ENCODE peak calls at places on chromosomes 1 and 21, in ten cellular contexts. One of them, this sample, is unnamed.

GRCh38 chr1:204420039-204421004 is 8.7 kb upstream of the PPP1R15B start:
- DNase-seq in GM23338: peak
- DNase-seq in AG09309: no peak
- DNase-seq in lower leg skin: peak
- DNase-seq in body of pancreas: no peak
- DNase-seq in fibroblast of mammary gland: no peak
- DNase-seq in upper lobe of right lung: no peak
- DNase-seq in IMR-90: peak
- DNase-seq in astrocyte of the spinal cord: no peak
- DNase-seq in GM06990: no peak
- DNase-seq in this sample: no peak

GRCh38 chr1:14366361-14367018 is 232.0 kb upstream of the KAZN start:
- DNase-seq in AG09309: no peak
- DNase-seq in astrocyte of the spinal cord: peak
- DNase-seq in IMR-90: no peak
- DNase-seq in GM06990: no peak
- DNase-seq in lower leg skin: peak
- DNase-seq in GM23338: peak
- DNase-seq in upper lobe of right lung: no peak
- DNase-seq in body of pancreas: no peak
- DNase-seq in fibroblast of mammary gland: peak
- DNase-seq in this sample: no peak

GRCh38 chr1:114340906-114341698 is 169.9 kb downstream of the TRIM33 start:
- DNase-seq in body of pancreas: no peak
- DNase-seq in IMR-90: no peak
- DNase-seq in GM23338: no peak
- DNase-seq in GM06990: no peak
- DNase-seq in AG09309: no peak
- DNase-seq in fibroblast of mammary gland: no peak
- DNase-seq in upper lobe of right lung: no peak
- DNase-seq in lower leg skin: no peak
- DNase-seq in astrocyte of the spinal cord: no peak
- DNase-seq in this sample: no peak

GRCh38 chr1:85290826-85291225 is 14.4 kb upstream of the BCL10 start:
- DNase-seq in lower leg skin: no peak
- DNase-seq in body of pancreas: no peak
- DNase-seq in GM23338: no peak
- DNase-seq in upper lobe of right lung: no peak
- DNase-seq in fibroblast of mammary gland: peak
- DNase-seq in AG09309: no peak
- DNase-seq in GM06990: no peak
- DNase-seq in IMR-90: no peak
- DNase-seq in astrocyte of the spinal cord: no peak
- DNase-seq in this sample: no peak

GRCh38 chr1:18140411-18140810 is 32.8 kb downstream of the IGSF21 start:
- DNase-seq in GM23338: no peak
- DNase-seq in GM06990: no peak
- DNase-seq in astrocyte of the spinal cord: no peak
- DNase-seq in body of pancreas: no peak
- DNase-seq in upper lobe of right lung: no peak
- DNase-seq in AG09309: no peak
- DNase-seq in fibroblast of mammary gland: no peak
- DNase-seq in IMR-90: no peak
- DNase-seq in lower leg skin: no peak
- DNase-seq in this sample: no peak

GRCh38 chr1:158146165-158146564 is 34.5 kb upstream of the CD1D start:
- DNase-seq in astrocyte of the spinal cord: peak
- DNase-seq in lower leg skin: no peak
- DNase-seq in fibroblast of mammary gland: peak
- DNase-seq in upper lobe of right lung: no peak
- DNase-seq in GM23338: no peak
- DNase-seq in IMR-90: peak
- DNase-seq in AG09309: no peak
- DNase-seq in body of pancreas: no peak
- DNase-seq in GM06990: no peak
- DNase-seq in this sample: no peak

GRCh38 chr1:39762550-39763540 is 8.3 kb downstream of the OXCT2 start:
- DNase-seq in GM06990: no peak
- DNase-seq in upper lobe of right lung: no peak
- DNase-seq in lower leg skin: peak
- DNase-seq in AG09309: no peak
- DNase-seq in astrocyte of the spinal cord: no peak
- DNase-seq in fibroblast of mammary gland: no peak
- DNase-seq in GM23338: no peak
- DNase-seq in body of pancreas: no peak
- DNase-seq in IMR-90: no peak
- DNase-seq in this sample: no peak

GRCh38 chr1:192812420-192813209 is 3.8 kb downstream of the RGS2 start:
- DNase-seq in body of pancreas: no peak
- DNase-seq in astrocyte of the spinal cord: no peak
- DNase-seq in lower leg skin: no peak
- DNase-seq in AG09309: no peak
- DNase-seq in fibroblast of mammary gland: no peak
- DNase-seq in GM23338: no peak
- DNase-seq in upper lobe of right lung: no peak
- DNase-seq in IMR-90: peak
- DNase-seq in GM06990: no peak
- DNase-seq in this sample: no peak

GRCh38 chr1:109796484-109797305 is 33.0 kb upstream of the EPS8L3 start:
- DNase-seq in body of pancreas: no peak
- DNase-seq in AG09309: no peak
- DNase-seq in fibroblast of mammary gland: peak
- DNase-seq in upper lobe of right lung: no peak
- DNase-seq in IMR-90: peak
- DNase-seq in GM23338: no peak
- DNase-seq in lower leg skin: peak
- DNase-seq in astrocyte of the spinal cord: peak
- DNase-seq in GM06990: no peak
- DNase-seq in this sample: no peak

GRCh38 chr1:201245082-201245481 is 38.2 kb upstream of the PKP1 start:
- DNase-seq in body of pancreas: no peak
- DNase-seq in AG09309: no peak
- DNase-seq in IMR-90: no peak
- DNase-seq in astrocyte of the spinal cord: no peak
- DNase-seq in GM23338: no peak
- DNase-seq in fibroblast of mammary gland: no peak
- DNase-seq in upper lobe of right lung: no peak
- DNase-seq in GM06990: no peak
- DNase-seq in lower leg skin: peak
- DNase-seq in this sample: no peak

GRCh38 chr1:227944066-227944930 is 3.4 kb downstream of the WNT9A start:
- DNase-seq in body of pancreas: no peak
- DNase-seq in fibroblast of mammary gland: peak
- DNase-seq in GM06990: no peak
- DNase-seq in lower leg skin: peak
- DNase-seq in AG09309: no peak
- DNase-seq in IMR-90: no peak
- DNase-seq in GM23338: no peak
- DNase-seq in upper lobe of right lung: peak
- DNase-seq in astrocyte of the spinal cord: peak
- DNase-seq in this sample: peak

GRCh38 chr1:179770887-179771502 is 27.9 kb downstream of the FAM163A start:
- DNase-seq in upper lobe of right lung: no peak
- DNase-seq in fibroblast of mammary gland: no peak
- DNase-seq in lower leg skin: peak
- DNase-seq in body of pancreas: no peak
- DNase-seq in GM23338: peak
- DNase-seq in IMR-90: no peak
- DNase-seq in AG09309: no peak
- DNase-seq in astrocyte of the spinal cord: no peak
- DNase-seq in GM06990: no peak
- DNase-seq in this sample: no peak

GRCh38 chr21:46007498-46007868 is 25.9 kb downstream of the COL6A1 start:
- DNase-seq in body of pancreas: no peak
- DNase-seq in fibroblast of mammary gland: no peak
- DNase-seq in astrocyte of the spinal cord: no peak
- DNase-seq in GM06990: no peak
- DNase-seq in lower leg skin: no peak
- DNase-seq in AG09309: no peak
- DNase-seq in IMR-90: no peak
- DNase-seq in upper lobe of right lung: no peak
- DNase-seq in GM23338: no peak
- DNase-seq in this sample: no peak

GRCh38 chr1:203671047-203671446 is 44.4 kb downstream of the ATP2B4 start:
- DNase-seq in IMR-90: peak
- DNase-seq in astrocyte of the spinal cord: no peak
- DNase-seq in upper lobe of right lung: no peak
- DNase-seq in GM23338: no peak
- DNase-seq in body of pancreas: no peak
- DNase-seq in AG09309: no peak
- DNase-seq in GM06990: no peak
- DNase-seq in fibroblast of mammary gland: peak
- DNase-seq in lower leg skin: no peak
- DNase-seq in this sample: no peak

GRCh38 chr21:32378956-32379355 is 13.9 kb downstream of the URB1 start:
- DNase-seq in astrocyte of the spinal cord: no peak
- DNase-seq in lower leg skin: no peak
- DNase-seq in fibroblast of mammary gland: no peak
- DNase-seq in IMR-90: no peak
- DNase-seq in GM23338: no peak
- DNase-seq in AG09309: peak
- DNase-seq in upper lobe of right lung: no peak
- DNase-seq in body of pancreas: no peak
- DNase-seq in GM06990: no peak
- DNase-seq in this sample: no peak

DNA sequence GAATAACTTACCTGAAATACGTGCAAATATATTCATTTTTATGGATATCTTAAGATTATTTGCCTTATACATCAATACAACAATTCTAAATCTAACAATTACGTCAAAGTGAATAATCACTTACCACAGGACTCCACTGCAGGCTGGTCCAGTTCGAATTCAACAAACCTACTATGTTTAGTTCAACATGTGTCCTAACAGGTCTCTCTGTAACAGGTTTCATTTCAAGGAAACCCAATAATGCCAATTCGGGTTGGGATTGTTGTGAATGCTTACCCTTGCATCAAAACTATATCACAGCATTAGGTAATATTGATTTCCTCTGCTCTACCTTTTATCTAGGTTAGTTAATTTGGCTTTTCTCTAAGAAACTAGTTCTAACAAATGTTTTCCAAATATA is 4.7 kb downstream of the IVNS1ABP start:
- DNase-seq in AG09309: no peak
- DNase-seq in astrocyte of the spinal cord: no peak
- DNase-seq in lower leg skin: no peak
- DNase-seq in fibroblast of mammary gland: no peak
- DNase-seq in GM23338: no peak
- DNase-seq in body of pancreas: no peak
- DNase-seq in IMR-90: no peak
- DNase-seq in GM06990: no peak
- DNase-seq in upper lobe of right lung: no peak
- DNase-seq in this sample: no peak
- H3K4me3 ChIP-seq in AG09309: no peak
- H3K4me3 ChIP-seq in astrocyte of the spinal cord: no peak
- H3K4me3 ChIP-seq in lower leg skin: no peak
- H3K4me3 ChIP-seq in fibroblast of mammary gland: no peak
- H3K4me3 ChIP-seq in GM23338: peak
- H3K4me3 ChIP-seq in body of pancreas: no peak
- H3K4me3 ChIP-seq in IMR-90: no peak
- H3K4me3 ChIP-seq in GM06990: no peak
- H3K4me3 ChIP-seq in upper lobe of right lung: no peak
- H3K4me3 ChIP-seq in this sample: no peak

DNA sequence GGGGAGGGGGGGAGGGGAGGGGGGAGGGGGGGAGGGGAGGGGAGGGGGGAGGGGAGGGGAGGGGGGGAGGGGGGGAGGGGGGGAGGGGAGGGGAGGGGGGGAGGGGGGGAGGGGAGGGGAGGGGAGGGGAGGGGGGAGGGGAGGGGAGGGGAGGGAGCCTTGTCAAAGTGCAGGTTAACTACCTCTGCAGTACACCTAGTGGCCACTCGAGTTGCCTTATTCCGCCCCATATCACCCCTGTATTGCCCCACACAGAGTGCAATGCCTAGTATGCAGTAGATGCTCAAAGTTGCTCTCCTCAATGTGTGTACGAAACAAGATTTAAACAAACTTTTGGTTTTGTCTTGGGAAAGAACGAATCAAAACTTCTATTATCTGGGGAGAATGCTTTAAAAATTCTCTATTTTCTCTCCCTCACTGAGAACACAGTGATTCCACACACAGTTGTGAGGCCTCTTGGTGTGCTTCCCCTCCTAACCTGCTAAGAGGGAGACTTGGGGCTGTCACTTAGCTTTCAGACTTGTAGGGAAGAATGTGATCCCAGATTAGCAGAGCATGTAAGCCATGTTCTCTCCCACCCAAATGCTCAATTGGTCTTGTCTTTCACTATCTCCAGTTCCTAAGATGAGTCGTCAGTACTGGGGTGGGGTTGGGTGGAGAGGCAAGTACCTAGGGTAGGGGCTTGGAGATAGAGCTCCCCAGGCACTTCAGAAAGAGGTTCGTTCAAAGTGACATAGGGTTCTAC is 79.7 kb upstream of the MAP10 start:
- DNase-seq in lower leg skin: no peak
- DNase-seq in IMR-90: no peak
- DNase-seq in GM06990: no peak
- DNase-seq in GM23338: peak
- DNase-seq in fibroblast of mammary gland: no peak
- DNase-seq in body of pancreas: no peak
- DNase-seq in AG09309: no peak
- DNase-seq in astrocyte of the spinal cord: no peak
- DNase-seq in upper lobe of right lung: no peak
- DNase-seq in this sample: no peak
- TF ChIP-seq CTCF in lower leg skin: no peak
- TF ChIP-seq CTCF in IMR-90: no peak
- TF ChIP-seq CTCF in GM06990: no peak
- TF ChIP-seq CTCF in GM23338: peak
- TF ChIP-seq CTCF in fibroblast of mammary gland: no peak
- TF ChIP-seq CTCF in body of pancreas: no peak
- TF ChIP-seq CTCF in AG09309: no peak
- TF ChIP-seq CTCF in astrocyte of the spinal cord: no peak
- TF ChIP-seq CTCF in upper lobe of right lung: no peak
- TF ChIP-seq CTCF in this sample: no peak

DNA sequence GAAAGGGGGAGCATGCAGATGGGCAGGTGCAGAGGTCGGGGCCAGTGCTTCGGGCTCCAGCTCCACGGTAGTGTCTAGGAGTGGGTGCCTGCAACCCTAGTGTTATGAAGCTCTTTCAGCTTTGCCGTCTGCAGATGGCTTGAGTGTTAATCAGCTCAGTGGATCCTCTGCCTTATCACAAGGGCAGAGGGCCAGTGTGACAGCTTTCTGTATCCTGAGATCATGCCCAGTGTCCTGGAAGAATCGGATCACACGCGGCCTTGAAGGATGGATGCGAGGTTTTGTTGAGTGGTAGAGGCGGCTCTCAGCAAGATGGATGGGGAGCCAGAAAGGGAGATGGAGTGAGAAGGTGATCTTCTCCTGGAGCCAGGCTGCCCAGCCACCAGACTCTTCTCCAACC is 25.5 kb upstream of the C1orf146 start:
- DNase-seq in GM23338: no peak
- DNase-seq in upper lobe of right lung: no peak
- DNase-seq in lower leg skin: no peak
- DNase-seq in fibroblast of mammary gland: no peak
- DNase-seq in AG09309: no peak
- DNase-seq in astrocyte of the spinal cord: no peak
- DNase-seq in body of pancreas: no peak
- DNase-seq in IMR-90: no peak
- DNase-seq in GM06990: no peak
- DNase-seq in this sample: no peak
- H3K4me3 ChIP-seq in GM23338: no peak
- H3K4me3 ChIP-seq in upper lobe of right lung: no peak
- H3K4me3 ChIP-seq in lower leg skin: no peak
- H3K4me3 ChIP-seq in fibroblast of mammary gland: no peak
- H3K4me3 ChIP-seq in AG09309: no peak
- H3K4me3 ChIP-seq in astrocyte of the spinal cord: no peak
- H3K4me3 ChIP-seq in body of pancreas: no peak
- H3K4me3 ChIP-seq in IMR-90: no peak
- H3K4me3 ChIP-seq in GM06990: no peak
- H3K4me3 ChIP-seq in this sample: no peak

GRCh38 chr21:15241997-15242767 is 177.4 kb upstream of the NRIP1 start:
- DNase-seq in astrocyte of the spinal cord: no peak
- DNase-seq in upper lobe of right lung: no peak
- DNase-seq in IMR-90: no peak
- DNase-seq in lower leg skin: no peak
- DNase-seq in fibroblast of mammary gland: no peak
- DNase-seq in GM06990: no peak
- DNase-seq in AG09309: no peak
- DNase-seq in GM23338: peak
- DNase-seq in body of pancreas: no peak
- DNase-seq in this sample: no peak
- TF ChIP-seq CTCF in astrocyte of the spinal cord: no peak
- TF ChIP-seq CTCF in upper lobe of right lung: no peak
- TF ChIP-seq CTCF in IMR-90: no peak
- TF ChIP-seq CTCF in lower leg skin: no peak
- TF ChIP-seq CTCF in fibroblast of mammary gland: no peak
- TF ChIP-seq CTCF in GM06990: no peak
- TF ChIP-seq CTCF in AG09309: no peak
- TF ChIP-seq CTCF in GM23338: no peak
- TF ChIP-seq CTCF in body of pancreas: no peak
- TF ChIP-seq CTCF in this sample: no peak

This sample was measured in lower lobe of right lung.